ENCODE peak calls at places on chromosomes 1 and 21, in eight cellular contexts. One of them, this sample, is unnamed.

GRCh38 chr1:46983416-46983815 is 40.1 kb upstream of the CYP4X1 start:
- DNase-seq in NCI-H1694: no peak
- DNase-seq in activated naive CD4-positive, alpha-beta T cell treated with anti-CD3 and anti-CD28 coated beads, Interleukin-2, amount 10 ng/mL, durations not matched to agents 7 days and 5 days: no peak
- DNase-seq in breast epithelium: no peak
- DNase-seq in pons: no peak
- DNase-seq in prostate gland: no peak
- DNase-seq in NCI-H1436: no peak
- DNase-seq in T47D: no peak
- DNase-seq in this sample: no peak

GRCh38 chr1:24861821-24862727 is 68.0 kb downstream of the RUNX3 start:
- DNase-seq in NCI-H1694: no peak
- DNase-seq in activated naive CD4-positive, alpha-beta T cell treated with anti-CD3 and anti-CD28 coated beads, Interleukin-2, amount 10 ng/mL, durations not matched to agents 7 days and 5 days: no peak
- DNase-seq in breast epithelium: no peak
- DNase-seq in pons: no peak
- DNase-seq in prostate gland: no peak
- DNase-seq in NCI-H1436: no peak
- DNase-seq in T47D: peak; percentile 23
- DNase-seq in this sample: no peak

GRCh38 chr1:72281637-72282270 is 585 bp downstream of the NEGR1 start:
- DNase-seq in NCI-H1694: no peak
- DNase-seq in activated naive CD4-positive, alpha-beta T cell treated with anti-CD3 and anti-CD28 coated beads, Interleukin-2, amount 10 ng/mL, durations not matched to agents 7 days and 5 days: no peak
- DNase-seq in breast epithelium: no peak
- DNase-seq in pons: peak; percentile 67
- DNase-seq in prostate gland: no peak
- DNase-seq in NCI-H1436: no peak
- DNase-seq in T47D: no peak
- DNase-seq in this sample: no peak

GRCh38 chr1:56911098-56911497 is 54.7 kb downstream of the C8B start:
- DNase-seq in NCI-H1694: no peak
- DNase-seq in activated naive CD4-positive, alpha-beta T cell treated with anti-CD3 and anti-CD28 coated beads, Interleukin-2, amount 10 ng/mL, durations not matched to agents 7 days and 5 days: no peak
- DNase-seq in breast epithelium: no peak
- DNase-seq in pons: no peak
- DNase-seq in prostate gland: no peak
- DNase-seq in NCI-H1436: no peak
- DNase-seq in T47D: no peak
- DNase-seq in this sample: no peak

GRCh38 chr1:203818399-203818798 is 23.0 kb downstream of the ZBED6 start:
- DNase-seq in NCI-H1694: no peak
- DNase-seq in activated naive CD4-positive, alpha-beta T cell treated with anti-CD3 and anti-CD28 coated beads, Interleukin-2, amount 10 ng/mL, durations not matched to agents 7 days and 5 days: no peak
- DNase-seq in breast epithelium: no peak
- DNase-seq in pons: no peak
- DNase-seq in prostate gland: no peak
- DNase-seq in NCI-H1436: no peak
- DNase-seq in T47D: no peak
- DNase-seq in this sample: no peak

GRCh38 chr21:46634427-46634826 is 1.0 kb upstream of the PRMT2 start:
- DNase-seq in NCI-H1694: no peak
- DNase-seq in activated naive CD4-positive, alpha-beta T cell treated with anti-CD3 and anti-CD28 coated beads, Interleukin-2, amount 10 ng/mL, durations not matched to agents 7 days and 5 days: no peak
- DNase-seq in breast epithelium: no peak
- DNase-seq in pons: no peak
- DNase-seq in prostate gland: no peak
- DNase-seq in NCI-H1436: no peak
- DNase-seq in T47D: no peak
- DNase-seq in this sample: no peak

GRCh38 chr1:169348356-169349036 is 19.1 kb downstream of the NME7 start:
- DNase-seq in NCI-H1694: peak; percentile 74
- DNase-seq in activated naive CD4-positive, alpha-beta T cell treated with anti-CD3 and anti-CD28 coated beads, Interleukin-2, amount 10 ng/mL, durations not matched to agents 7 days and 5 days: no peak
- DNase-seq in breast epithelium: no peak
- DNase-seq in pons: peak; percentile 78
- DNase-seq in prostate gland: peak; percentile 12
- DNase-seq in NCI-H1436: peak; percentile 46
- DNase-seq in T47D: peak; percentile 74
- DNase-seq in this sample: peak; percentile 38

GRCh38 chr1:95233321-95233736 is 681 bp upstream of the RWDD3 start:
- DNase-seq in NCI-H1694: no peak
- DNase-seq in activated naive CD4-positive, alpha-beta T cell treated with anti-CD3 and anti-CD28 coated beads, Interleukin-2, amount 10 ng/mL, durations not matched to agents 7 days and 5 days: no peak
- DNase-seq in breast epithelium: peak; percentile 23
- DNase-seq in pons: peak; percentile 72
- DNase-seq in prostate gland: peak; percentile 10
- DNase-seq in NCI-H1436: no peak
- DNase-seq in T47D: peak; percentile 46
- DNase-seq in this sample: no peak

GRCh38 chr1:156346636-156347035 is 8.3 kb downstream of the TSACC start:
- DNase-seq in NCI-H1694: peak; percentile 85
- DNase-seq in activated naive CD4-positive, alpha-beta T cell treated with anti-CD3 and anti-CD28 coated beads, Interleukin-2, amount 10 ng/mL, durations not matched to agents 7 days and 5 days: no peak
- DNase-seq in breast epithelium: no peak
- DNase-seq in pons: no peak
- DNase-seq in prostate gland: no peak
- DNase-seq in NCI-H1436: no peak
- DNase-seq in T47D: no peak
- DNase-seq in this sample: no peak

GRCh38 chr1:218494000-218494399 is 148.9 kb downstream of the TGFB2 start:
- DNase-seq in NCI-H1694: no peak
- DNase-seq in activated naive CD4-positive, alpha-beta T cell treated with anti-CD3 and anti-CD28 coated beads, Interleukin-2, amount 10 ng/mL, durations not matched to agents 7 days and 5 days: no peak
- DNase-seq in breast epithelium: no peak
- DNase-seq in pons: no peak
- DNase-seq in prostate gland: no peak
- DNase-seq in NCI-H1436: no peak
- DNase-seq in T47D: no peak
- DNase-seq in this sample: no peak

GRCh38 chr1:148334339-148335130 is 148.6 kb downstream of the PPIAL4G start:
- DNase-seq in NCI-H1694: peak; percentile 56
- DNase-seq in activated naive CD4-positive, alpha-beta T cell treated with anti-CD3 and anti-CD28 coated beads, Interleukin-2, amount 10 ng/mL, durations not matched to agents 7 days and 5 days: peak; percentile 86
- DNase-seq in breast epithelium: peak; percentile 90
- DNase-seq in pons: peak; percentile 81
- DNase-seq in prostate gland: peak; percentile 85
- DNase-seq in NCI-H1436: no peak
- DNase-seq in T47D: peak; percentile 99
- DNase-seq in this sample: peak; percentile 74

GRCh38 chr1:214439352-214440119 is 111.9 kb downstream of the PTPN14 start:
- DNase-seq in NCI-H1694: no peak
- DNase-seq in activated naive CD4-positive, alpha-beta T cell treated with anti-CD3 and anti-CD28 coated beads, Interleukin-2, amount 10 ng/mL, durations not matched to agents 7 days and 5 days: peak; percentile 42
- DNase-seq in breast epithelium: peak; percentile 64
- DNase-seq in pons: peak; percentile 65
- DNase-seq in prostate gland: peak; percentile 78
- DNase-seq in NCI-H1436: peak; percentile 90
- DNase-seq in T47D: peak; percentile 81
- DNase-seq in this sample: no peak

GRCh38 chr1:155197901-155198546 is 9.7 kb downstream of the THBS3 start:
- DNase-seq in NCI-H1694: no peak
- DNase-seq in activated naive CD4-positive, alpha-beta T cell treated with anti-CD3 and anti-CD28 coated beads, Interleukin-2, amount 10 ng/mL, durations not matched to agents 7 days and 5 days: no peak
- DNase-seq in breast epithelium: no peak
- DNase-seq in pons: no peak
- DNase-seq in prostate gland: no peak
- DNase-seq in NCI-H1436: no peak
- DNase-seq in T47D: no peak
- DNase-seq in this sample: no peak

GRCh38 chr1:173257805-173258204 is 50.7 kb upstream of the TNFSF4 start:
- DNase-seq in NCI-H1694: no peak
- DNase-seq in activated naive CD4-positive, alpha-beta T cell treated with anti-CD3 and anti-CD28 coated beads, Interleukin-2, amount 10 ng/mL, durations not matched to agents 7 days and 5 days: no peak
- DNase-seq in breast epithelium: no peak
- DNase-seq in pons: no peak
- DNase-seq in prostate gland: no peak
- DNase-seq in NCI-H1436: no peak
- DNase-seq in T47D: no peak
- DNase-seq in this sample: no peak